ENCODE peak calls at places on chromosomes 4 and X, in nine cellular contexts. L is upper lobe of right lung, I is B cell, D is transverse colon, S is osteocyte, T is IMR-90, O is lower lobe of right lung, N is HL-60, V is tibial nerve. K is an unnamed sample.
A peak's percentile ranks its signal among the peaks of the same experiment; 100 is the strongest.

GRCh38 chr4:98657531-98658286 is 702 bp downstream of the TSPAN5 start:
- DNase-seq in V (no peak), L (no peak), N (no peak), I (peak; percentile 49), T (peak; percentile 69), D (peak; percentile 23), S (no peak), O (no peak), K (no peak)

GRCh38 chr4:90317785-90318184 is 190.6 kb downstream of the CCSER1 start:
- DNase-seq in N (no peak), D (no peak), T (peak; percentile 94), S (no peak), V (no peak), O (no peak), I (no peak), L (no peak), K (no peak)

GRCh38 chr4:90769251-90769650 is 642.1 kb downstream of the CCSER1 start:
- DNase-seq in L (no peak), T (no peak), O (no peak), V (no peak), I (no peak), N (no peak), S (no peak), D (no peak), K (no peak)

GRCh38 chr4:116588783-116589182 is 496.6 kb downstream of the TRAM1L1 start:
- DNase-seq in L (no peak), V (no peak), D (no peak), N (no peak), T (no peak), O (no peak), I (no peak), S (no peak), K (no peak)

GRCh38 chrX:15293471-15293870 is 22.0 kb downstream of the ASB11 start:
- DNase-seq in O (no peak), L (no peak), S (no peak), D (no peak), V (no peak), T (no peak), I (no peak), N (no peak), K (no peak)

GRCh38 chr4:77564231-77564630 is 41.4 kb upstream of the CXCL13 start:
- DNase-seq in S (no peak), T (no peak), L (no peak), D (peak; percentile 30), V (peak; percentile 40), I (no peak), O (no peak), N (no peak), K (no peak)

GRCh38 chrX:323721-324628 is 5.4 kb upstream of the GTPBP6 start:
- DNase-seq in O (peak; percentile 82), I (no peak), L (peak; percentile 67), S (no peak), T (peak; percentile 58), N (no peak), D (peak; percentile 50), V (no peak), K (no peak)

GRCh38 chr4:52959545-52959944 is 97.4 kb downstream of the RASL11B start:
- DNase-seq in S (no peak), O (no peak), D (no peak), T (peak; percentile 80), I (no peak), N (no peak), V (no peak), L (no peak), K (no peak)

GRCh38 chrX:57104921-57105398 is 16.4 kb downstream of the SPIN2B start:
- DNase-seq in L (no peak), D (no peak), O (no peak), N (no peak), V (no peak), S (no peak), T (no peak), I (no peak), K (no peak)

GRCh38 chr4:67892905-67893304 is 9.1 kb upstream of the TMPRSS11D start:
- DNase-seq in N (no peak), O (no peak), D (no peak), I (no peak), S (no peak), L (no peak), T (no peak), V (no peak), K (no peak)

GRCh38 chrX:47217121-47217851 is 1.2 kb upstream of the CDK16 start:
- DNase-seq in L (no peak), N (no peak), V (no peak), I (no peak), T (peak; percentile 62), D (no peak), O (peak; percentile 50), S (no peak), K (no peak)

GRCh38 chr4:150888625-150889024 is 126.5 kb downstream of the LRBA start:
- DNase-seq in V (no peak), D (no peak), S (no peak), N (no peak), T (no peak), O (no peak), I (no peak), L (no peak), K (no peak)

GRCh38 chr4:83109480-83110221 is 4.9 kb downstream of the PLAC8 start:
- DNase-seq in O (peak; percentile 66), V (no peak), S (no peak), L (peak; percentile 78), N (peak; percentile 45), T (peak; percentile 3), D (peak; percentile 45), I (peak; percentile 63), K (peak; percentile 52)

GRCh38 chr4:168852387-168852786 is 157.7 kb downstream of the CBR4 start:
- DNase-seq in I (no peak), O (no peak), N (no peak), D (no peak), T (no peak), S (no peak), V (no peak), L (no peak), K (no peak)

GRCh38 chr4:103032575-103032974 is 13.1 kb upstream of the SLC9B1 start:
- DNase-seq in N (peak; percentile 62), S (no peak), L (no peak), I (no peak), O (no peak), T (peak; percentile 32), V (no peak), D (peak; percentile 14), K (peak; percentile 42)

GRCh38 chr4:56106755-56107154 is 158.0 kb downstream of the CEP135 start:
- DNase-seq in L (no peak), S (no peak), T (no peak), D (no peak), I (no peak), O (no peak), N (no peak), V (no peak), K (no peak)
- TF ChIP-seq CTCF in L (no peak), S (no peak), T (no peak), D (no peak), I (no peak), O (no peak), N (no peak), V (no peak), K (no peak)

GRCh38 chrX:13069771-13070410 is 25.5 kb upstream of the FAM9C start:
- DNase-seq in T (peak; percentile 56), S (no peak), O (no peak), N (no peak), I (no peak), D (no peak), L (no peak), V (no peak), K (no peak)
- TF ChIP-seq CTCF in T (no peak), S (no peak), O (no peak), N (no peak), I (no peak), D (no peak), L (no peak), V (no peak), K (no peak)

GRCh38 chrX:132415012-132415411 is 73.8 kb downstream of the MBNL3 start:
- DNase-seq in O (no peak), S (no peak), V (no peak), T (no peak), N (no peak), L (no peak), D (no peak), I (no peak), K (no peak)

GRCh38 chrX:132412208-132412607 is 76.6 kb downstream of the MBNL3 start:
- DNase-seq in O (no peak), V (no peak), N (no peak), T (no peak), L (no peak), D (no peak), I (no peak), S (no peak), K (no peak)

GRCh38 chrX:132414404-132414803 is 74.4 kb downstream of the MBNL3 start:
- DNase-seq in O (no peak), T (no peak), I (no peak), L (no peak), D (no peak), S (no peak), V (no peak), N (no peak), K (no peak)

GRCh38 chrX:132411310-132411977 is 77.4 kb downstream of the MBNL3 start:
- DNase-seq in V (no peak), O (no peak), L (no peak), S (no peak), T (no peak), D (no peak), N (no peak), I (no peak), K (no peak)

GRCh38 chrX:132413459-132413858 is 75.4 kb downstream of the MBNL3 start:
- DNase-seq in V (no peak), I (no peak), N (no peak), T (no peak), O (no peak), D (no peak), L (no peak), S (no peak), K (no peak)
- TF ChIP-seq CTCF in V (no peak), I (no peak), N (no peak), T (no peak), O (no peak), D (no peak), L (no peak), S (no peak), K (no peak)

GRCh38 chr4:37685726-37686372 is 327 bp downstream of the RELL1 start:
- DNase-seq in I (peak; percentile 53), V (peak; percentile 34), S (peak; percentile 87), N (peak; percentile 29), O (no peak), L (peak; percentile 84), D (peak; percentile 60), T (peak; percentile 22), K (no peak)

GRCh38 chr4:37680089-37680488 is 6.1 kb downstream of the RELL1 start:
- DNase-seq in N (no peak), D (no peak), L (no peak), I (no peak), V (no peak), T (no peak), O (no peak), S (no peak), K (no peak)

GRCh38 chr4:37685211-37685725 is 908 bp downstream of the RELL1 start:
- DNase-seq in D (peak; percentile 29), L (no peak), N (peak; percentile 58), S (no peak), V (no peak), O (no peak), T (peak; percentile 82), I (peak; percentile 31), K (no peak)

GRCh38 chr4:37684154-37684553 is 2.0 kb downstream of the RELL1 start:
- DNase-seq in I (no peak), D (no peak), T (no peak), S (no peak), L (no peak), N (no peak), O (no peak), V (no peak), K (no peak)

GRCh38 chr4:37682701-37683401 is 3.3 kb downstream of the RELL1 start:
- DNase-seq in D (no peak), O (no peak), I (peak; percentile 47), N (no peak), L (no peak), T (no peak), S (no peak), V (no peak), K (no peak)
- TF ChIP-seq CTCF in D (no peak), O (no peak), I (no peak), N (no peak), L (no peak), T (no peak), S (no peak), V (no peak), K (no peak)